ENCODE peak calls at places on chromosomes 2 and 18, in four cellular contexts. S is ascending aorta, Y is vagina, M is left lung. H is an unnamed sample.

GRCh38 chr18:62399306-62399705 is 74.2 kb downstream of the TNFRSF11A start:
- DNase-seq in S (no peak), Y (no peak), M (no peak), H (no peak)

GRCh38 chr2:48345176-48345575 is 184.8 kb upstream of the STON1 start:
- DNase-seq in S (no peak), Y (no peak), M (no peak), H (no peak)

GRCh38 chr2:18445412-18446320 is 114.8 kb downstream of the RDH14 start:
- DNase-seq in S (no peak), Y (no peak), M (no peak), H (no peak)

GRCh38 chr2:8098952-8099582 is 582.8 kb upstream of the ID2 start:
- DNase-seq in S (no peak), Y (no peak), M (no peak), H (no peak)

GRCh38 chr2:189421644-189422043 is 19.6 kb upstream of the WDR75 start:
- DNase-seq in S (no peak), Y (no peak), M (no peak), H (no peak)

GRCh38 chr2:209368924-209369323 is 54.9 kb upstream of the MAP2 start:
- DNase-seq in S (peak; percentile 19), Y (no peak), M (peak; percentile 70), H (no peak)

GRCh38 chr2:97928591-97928990 is 67.2 kb downstream of the TMEM131 start:
- DNase-seq in S (no peak), Y (no peak), M (no peak), H (no peak)

GRCh38 chr18:57062841-57063240 is 84.0 kb upstream of the BOD1L2 start:
- DNase-seq in S (no peak), Y (no peak), M (no peak), H (no peak)

GRCh38 chr2:147463881-147464520 is 380.8 kb upstream of the ACVR2A start:
- DNase-seq in S (no peak), Y (no peak), M (no peak), H (no peak)

GRCh38 chr2:185456517-185456916 is 282.1 kb upstream of the FSIP2 start:
- DNase-seq in S (no peak), Y (no peak), M (no peak), H (no peak)

GRCh38 chr18:48200631-48201336 is 208.4 kb downstream of the ZBTB7C start:
- DNase-seq in S (no peak), Y (no peak), M (no peak), H (no peak)

GRCh38 chr2:221203138-221203537 is 369.0 kb downstream of the EPHA4 start:
- DNase-seq in S (no peak), Y (no peak), M (no peak), H (no peak)

GRCh38 chr2:120262761-120263428 is 10.2 kb downstream of the RALB start:
- DNase-seq in S (no peak), Y (no peak), M (no peak), H (no peak)

GRCh38 chr2:99861376-99861760 is 281.0 kb downstream of the AFF3 start:
- DNase-seq in S (no peak), Y (no peak), M (no peak), H (no peak)

GRCh38 chr2:205590759-205591158 is 91.5 kb upstream of the NRP2 start:
- DNase-seq in S (no peak), Y (no peak), M (no peak), H (no peak)

GRCh38 chr2:193502363-193503035 is 1307.8 kb upstream of the TMEFF2 start:
- DNase-seq in S (no peak), Y (no peak), M (no peak), H (no peak)

GRCh38 chr18:13562494-13563029 is 163.8 kb downstream of the FAM210A start:
- DNase-seq in S (no peak), Y (no peak), M (peak; percentile 63), H (no peak)

GRCh38 chr18:70172225-70172624 is 33.3 kb downstream of the RTTN start:
- DNase-seq in S (no peak), Y (no peak), M (no peak), H (no peak)

GRCh38 chr18:69636529-69637301 is 236.0 kb downstream of the DOK6 start:
- DNase-seq in S (no peak), Y (no peak), M (no peak), H (no peak)

GRCh38 chr2:70480468-70480867 is 73.2 kb downstream of the TGFA start:
- DNase-seq in S (no peak), Y (no peak), M (no peak), H (no peak)

GRCh38 chr2:12970861-12971260 is 254.1 kb downstream of the TRIB2 start:
- DNase-seq in S (no peak), Y (no peak), M (no peak), H (no peak)

GRCh38 chr2:119826370-119826961 is 66.7 kb downstream of the PTPN4 start:
- DNase-seq in S (no peak), Y (no peak), M (no peak), H (no peak)

GRCh38 chr2:17538022-17538843 is 2.3 kb upstream of the VSNL1 start:
- DNase-seq in S (no peak), Y (no peak), M (no peak), H (no peak)

GRCh38 chr18:36127866-36128845 is 984 bp downstream of the SLC39A6 start:
- DNase-seq in S (no peak), Y (no peak), M (no peak), H (no peak)

GRCh38 chr2:46770622-46771021 is 145.0 kb downstream of the MCFD2 start:
- DNase-seq in S (no peak), Y (no peak), M (no peak), H (no peak)

GRCh38 chr2:196591621-196592022 is 47.9 kb upstream of the CCDC150 start:
- DNase-seq in S (no peak), Y (no peak), M (no peak), H (no peak)

GRCh38 chr2:119649364-119649917 is 29.6 kb upstream of the TMEM177 start:
- DNase-seq in S (no peak), Y (no peak), M (no peak), H (no peak)

GRCh38 chr2:106264203-106264602 is 70.1 kb upstream of the UXS1 start:
- DNase-seq in S (no peak), Y (no peak), M (no peak), H (no peak)

GRCh38 chr2:215657844-215658243 is 222.0 kb upstream of the FN1 start:
- DNase-seq in S (no peak), Y (no peak), M (no peak), H (no peak)

GRCh38 chr2:60644942-60645341 is 91.5 kb upstream of the BCL11A start:
- DNase-seq in S (no peak), Y (no peak), M (no peak), H (peak; percentile 48)

GRCh38 chr2:30664761-30665358 is 142.4 kb downstream of the CAPN13 start:
- DNase-seq in S (no peak), Y (no peak), M (no peak), H (no peak)

GRCh38 chr2:30266051-30266621 is 34.8 kb downstream of the LBH start:
- DNase-seq in S (no peak), Y (no peak), M (no peak), H (no peak)

GRCh38 chr18:7598167-7599062 is 31.3 kb downstream of the PTPRM start:
- DNase-seq in S (no peak), Y (no peak), M (no peak), H (no peak)

GRCh38 chr2:29238497-29238896 is 123.3 kb downstream of the CLIP4 start:
- DNase-seq in S (no peak), Y (no peak), M (no peak), H (no peak)

GRCh38 chr18:78554944-78555608 is 424.5 kb upstream of the SALL3 start:
- DNase-seq in S (no peak), Y (no peak), M (no peak), H (no peak)

GRCh38 chr18:54023471-54023870 is 201.0 kb downstream of the MBD2 start:
- DNase-seq in S (no peak), Y (no peak), M (no peak), H (no peak)

GRCh38 chr2:67579207-67579606 is 182.1 kb downstream of the ETAA1 start:
- DNase-seq in S (no peak), Y (no peak), M (no peak), H (no peak)

GRCh38 chr18:59697236-59697932 is at the start of gene CCBE1:
- DNase-seq in S (no peak), Y (no peak), M (peak; percentile 55), H (no peak)

DNA sequence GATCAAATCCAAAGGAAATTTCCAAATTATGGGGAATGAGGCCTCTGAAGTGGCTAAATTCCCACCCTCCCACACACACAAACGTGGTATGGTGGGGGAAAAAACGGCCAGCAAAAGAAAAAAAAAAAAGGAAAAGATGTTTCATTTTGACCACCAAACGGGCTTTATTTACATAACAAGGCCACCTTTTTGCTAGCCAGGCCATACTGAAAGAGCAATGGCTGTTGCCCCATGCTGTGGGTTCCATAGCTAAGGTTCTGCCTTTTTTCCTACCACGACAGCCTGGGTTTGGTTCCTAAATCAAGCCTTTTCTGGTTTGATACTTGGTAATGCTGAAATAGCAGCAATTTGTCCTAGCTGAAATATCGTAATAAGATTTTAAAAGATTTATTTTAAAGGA is 14.0 kb upstream of the IL1B start:
- DNase-seq in S (no peak), Y (no peak), M (no peak), H (no peak)
- H3K4me3 ChIP-seq in S (no peak overlapping the region), Y (no peak overlapping the region), M (no peak overlapping the region), H (no peak overlapping the region)

GRCh38 chr2:239184179-239184578 is 216.6 kb downstream of the HDAC4 start:
- DNase-seq in S (no peak), Y (no peak), M (peak; percentile 4), H (no peak)
- H3K27me3 ChIP-seq in S (no peaks in the 10 kb centered on the region), Y (no peaks in the 10 kb centered on the region), M (no peaks in the 10 kb centered on the region), H (no peaks in the 10 kb centered on the region)

DNA sequence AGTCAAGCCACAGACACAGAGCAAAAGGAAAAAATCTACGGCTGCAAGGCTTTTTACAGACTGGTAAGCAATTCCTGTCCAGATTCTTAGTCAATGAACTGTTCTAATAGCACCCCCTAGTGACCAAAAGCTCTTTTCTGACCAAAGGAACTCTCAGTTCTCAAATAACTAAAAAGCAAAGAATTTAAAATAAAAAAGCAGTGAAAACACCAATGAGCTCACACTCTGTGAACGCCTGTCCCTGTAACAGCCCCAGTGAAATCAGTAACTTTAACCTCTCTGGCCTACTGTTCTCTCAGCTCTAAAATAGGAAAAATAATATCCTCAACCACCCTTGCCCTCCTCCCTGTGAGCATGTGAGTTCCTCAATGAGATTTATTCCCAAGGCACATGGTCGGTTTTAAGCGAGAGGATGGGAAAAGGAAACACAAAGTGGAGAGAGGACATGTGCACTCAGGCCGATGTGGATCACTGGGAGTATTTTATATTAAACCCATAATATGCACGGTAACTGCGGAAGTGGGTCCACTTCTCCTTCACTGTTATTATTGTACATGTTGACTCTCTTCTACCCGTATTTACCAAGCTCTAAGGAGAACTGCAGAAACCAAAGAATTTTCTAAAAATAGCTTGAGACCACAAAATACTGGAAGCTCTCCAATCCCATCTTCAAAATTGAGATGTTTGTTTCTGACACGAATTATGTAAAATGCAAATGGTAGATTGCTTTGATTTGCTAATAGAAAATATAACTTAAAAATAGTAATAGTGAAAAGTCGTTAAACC is 128.5 kb downstream of the STK39 start:
- DNase-seq in S (no peak), Y (no peak), M (no peak), H (no peak)
- H3K4me3 ChIP-seq in S (no peak overlapping the region), Y (no peak overlapping the region), M (no peak overlapping the region), H (no peak overlapping the region)

GRCh38 chr2:240784629-240785423 is 35.2 kb downstream of the KIF1A start:
- DNase-seq in S (no peak), Y (no peak), M (no peak), H (no peak)
- H3K27me3 ChIP-seq in S (no peaks in the 10 kb centered on the region), Y (no peaks in the 10 kb centered on the region), M (peaks cover 55% of the 10 kb centered on the region), H (no peaks in the 10 kb centered on the region)